ENCODE peak calls at places on chromosomes 7 and 10, in eight cellular contexts. One of them, this sample, is unnamed.

GRCh38 chr10:103947799-103948198 is 19.1 kb upstream of the SLK start:
- DNase-seq in GM06990: no peak
- DNase-seq in ACHN: no peak
- DNase-seq in left colon: no peak
- DNase-seq in astrocyte of the cerebellum: no peak
- DNase-seq in AG08395: no peak
- DNase-seq in stimulated activated CD8-positive, alpha-beta memory T cell treated with anti-CD3 and anti-CD28 coated beads, Interleukin-4, amount 100 ng/mL, for 1 hour: no peak
- DNase-seq in ovary: no peak
- DNase-seq in this sample: no peak

GRCh38 chr7:16926283-16926682 is 44.5 kb upstream of the AGR3 start:
- DNase-seq in AG08395: peak; percentile 46
- DNase-seq in stimulated activated CD8-positive, alpha-beta memory T cell treated with anti-CD3 and anti-CD28 coated beads, Interleukin-4, amount 100 ng/mL, for 1 hour: no peak
- DNase-seq in ovary: no peak
- DNase-seq in ACHN: peak; percentile 58
- DNase-seq in left colon: no peak
- DNase-seq in GM06990: no peak
- DNase-seq in astrocyte of the cerebellum: peak; percentile 77
- DNase-seq in this sample: peak; percentile 36

GRCh38 chr10:78543749-78544446 is 510.2 kb downstream of the RPS24 start:
- DNase-seq in astrocyte of the cerebellum: peak; percentile 97
- DNase-seq in GM06990: no peak
- DNase-seq in ovary: peak; percentile 80
- DNase-seq in left colon: peak; percentile 58
- DNase-seq in AG08395: peak; percentile 96
- DNase-seq in ACHN: no peak
- DNase-seq in stimulated activated CD8-positive, alpha-beta memory T cell treated with anti-CD3 and anti-CD28 coated beads, Interleukin-4, amount 100 ng/mL, for 1 hour: no peak
- DNase-seq in this sample: peak; percentile 91

GRCh38 chr7:158957921-158958471 is 101.6 kb downstream of the DYNC2I1 start:
- DNase-seq in astrocyte of the cerebellum: no peak
- DNase-seq in ACHN: no peak
- DNase-seq in stimulated activated CD8-positive, alpha-beta memory T cell treated with anti-CD3 and anti-CD28 coated beads, Interleukin-4, amount 100 ng/mL, for 1 hour: no peak
- DNase-seq in left colon: peak; percentile 94
- DNase-seq in AG08395: no peak
- DNase-seq in ovary: no peak
- DNase-seq in GM06990: peak; percentile 50
- DNase-seq in this sample: no peak

GRCh38 chr7:47757946-47758371 is 176.0 kb upstream of the TNS3 start:
- DNase-seq in astrocyte of the cerebellum: peak; percentile 78
- DNase-seq in ACHN: peak; percentile 46
- DNase-seq in AG08395: peak; percentile 92
- DNase-seq in stimulated activated CD8-positive, alpha-beta memory T cell treated with anti-CD3 and anti-CD28 coated beads, Interleukin-4, amount 100 ng/mL, for 1 hour: no peak
- DNase-seq in left colon: peak; percentile 40
- DNase-seq in GM06990: no peak
- DNase-seq in ovary: peak; percentile 41
- DNase-seq in this sample: no peak

GRCh38 chr10:119025336-119025735 is 4.2 kb upstream of the NANOS1 start:
- DNase-seq in ACHN: peak; percentile 86
- DNase-seq in ovary: no peak
- DNase-seq in astrocyte of the cerebellum: peak; percentile 67
- DNase-seq in left colon: peak; percentile 62
- DNase-seq in GM06990: no peak
- DNase-seq in stimulated activated CD8-positive, alpha-beta memory T cell treated with anti-CD3 and anti-CD28 coated beads, Interleukin-4, amount 100 ng/mL, for 1 hour: no peak
- DNase-seq in AG08395: peak; percentile 78
- DNase-seq in this sample: peak; percentile 97

GRCh38 chr10:8416192-8416701 is 361.8 kb downstream of the GATA3 start:
- DNase-seq in GM06990: peak; percentile 60
- DNase-seq in stimulated activated CD8-positive, alpha-beta memory T cell treated with anti-CD3 and anti-CD28 coated beads, Interleukin-4, amount 100 ng/mL, for 1 hour: no peak
- DNase-seq in AG08395: no peak
- DNase-seq in ovary: no peak
- DNase-seq in ACHN: no peak
- DNase-seq in left colon: no peak
- DNase-seq in astrocyte of the cerebellum: no peak
- DNase-seq in this sample: no peak

GRCh38 chr7:149021725-149022062 is 6.6 kb downstream of the PDIA4 start:
- DNase-seq in ovary: no peak
- DNase-seq in left colon: no peak
- DNase-seq in GM06990: no peak
- DNase-seq in ACHN: no peak
- DNase-seq in astrocyte of the cerebellum: no peak
- DNase-seq in stimulated activated CD8-positive, alpha-beta memory T cell treated with anti-CD3 and anti-CD28 coated beads, Interleukin-4, amount 100 ng/mL, for 1 hour: no peak
- DNase-seq in AG08395: no peak
- DNase-seq in this sample: no peak

GRCh38 chr10:60205741-60206140 is 183.9 kb downstream of the ANK3 start:
- DNase-seq in GM06990: no peak
- DNase-seq in ovary: no peak
- DNase-seq in ACHN: no peak
- DNase-seq in AG08395: no peak
- DNase-seq in stimulated activated CD8-positive, alpha-beta memory T cell treated with anti-CD3 and anti-CD28 coated beads, Interleukin-4, amount 100 ng/mL, for 1 hour: no peak
- DNase-seq in left colon: no peak
- DNase-seq in astrocyte of the cerebellum: no peak
- DNase-seq in this sample: no peak

GRCh38 chr10:117216028-117216427 is 18.7 kb downstream of the KCNK18 start:
- DNase-seq in astrocyte of the cerebellum: no peak
- DNase-seq in ovary: no peak
- DNase-seq in stimulated activated CD8-positive, alpha-beta memory T cell treated with anti-CD3 and anti-CD28 coated beads, Interleukin-4, amount 100 ng/mL, for 1 hour: no peak
- DNase-seq in GM06990: no peak
- DNase-seq in ACHN: no peak
- DNase-seq in left colon: no peak
- DNase-seq in AG08395: no peak
- DNase-seq in this sample: no peak

GRCh38 chr7:150450491-150450992 is at the start of gene GIMAP8:
- DNase-seq in astrocyte of the cerebellum: no peak
- DNase-seq in ovary: no peak
- DNase-seq in ACHN: no peak
- DNase-seq in stimulated activated CD8-positive, alpha-beta memory T cell treated with anti-CD3 and anti-CD28 coated beads, Interleukin-4, amount 100 ng/mL, for 1 hour: no peak
- DNase-seq in left colon: peak; percentile 44
- DNase-seq in GM06990: no peak
- DNase-seq in AG08395: no peak
- DNase-seq in this sample: no peak

GRCh38 chr7:84953294-84953693 is 233.6 kb downstream of the SEMA3D start:
- DNase-seq in left colon: no peak
- DNase-seq in GM06990: no peak
- DNase-seq in AG08395: no peak
- DNase-seq in ovary: no peak
- DNase-seq in astrocyte of the cerebellum: no peak
- DNase-seq in stimulated activated CD8-positive, alpha-beta memory T cell treated with anti-CD3 and anti-CD28 coated beads, Interleukin-4, amount 100 ng/mL, for 1 hour: no peak
- DNase-seq in ACHN: no peak
- DNase-seq in this sample: no peak

GRCh38 chr7:123271231-123271630 is 71.5 kb upstream of the SLC13A1 start:
- DNase-seq in ACHN: peak; percentile 21
- DNase-seq in GM06990: no peak
- DNase-seq in AG08395: no peak
- DNase-seq in left colon: no peak
- DNase-seq in astrocyte of the cerebellum: no peak
- DNase-seq in stimulated activated CD8-positive, alpha-beta memory T cell treated with anti-CD3 and anti-CD28 coated beads, Interleukin-4, amount 100 ng/mL, for 1 hour: no peak
- DNase-seq in ovary: no peak
- DNase-seq in this sample: no peak

GRCh38 chr10:133453516-133454203 is at the start of gene SCART1:
- DNase-seq in stimulated activated CD8-positive, alpha-beta memory T cell treated with anti-CD3 and anti-CD28 coated beads, Interleukin-4, amount 100 ng/mL, for 1 hour: no peak
- DNase-seq in GM06990: no peak
- DNase-seq in AG08395: no peak
- DNase-seq in left colon: no peak
- DNase-seq in ACHN: no peak
- DNase-seq in ovary: no peak
- DNase-seq in astrocyte of the cerebellum: no peak
- DNase-seq in this sample: no peak

GRCh38 chr10:50224330-50224952 is 26.9 kb downstream of the ASAH2 start:
- DNase-seq in AG08395: peak; percentile 63
- DNase-seq in astrocyte of the cerebellum: peak; percentile 36
- DNase-seq in GM06990: peak; percentile 31
- DNase-seq in ovary: no peak
- DNase-seq in stimulated activated CD8-positive, alpha-beta memory T cell treated with anti-CD3 and anti-CD28 coated beads, Interleukin-4, amount 100 ng/mL, for 1 hour: no peak
- DNase-seq in left colon: no peak
- DNase-seq in ACHN: peak; percentile 69
- DNase-seq in this sample: peak; percentile 50

This sample was measured in MG63.